ENCODE peak calls at places on chromosomes 5 and 9, in seven cellular contexts. Y, T, M, R, F, Z and N are unnamed samples.

GRCh38 chr5:36635721-36636390 is 29.4 kb downstream of the SLC1A3 start:
- DNase-seq in Y (no peak), T (no peak), M (no peak), R (no peak), F (no peak), Z (no peak), N (no peak)

GRCh38 chr9:121835581-121836381 is 184.3 kb downstream of the DAB2IP start:
- DNase-seq in Y (no peak), T (no peak), M (no peak), R (no peak), F (no peak), Z (no peak), N (no peak)

GRCh38 chr5:122063836-122064235 is 14.2 kb downstream of the LOX start:
- DNase-seq in Y (no peak), T (no peak), M (no peak), R (no peak), F (no peak), Z (no peak), N (no peak)

GRCh38 chr5:142087920-142088679 is 20.5 kb upstream of the NDFIP1 start:
- DNase-seq in Y (no peak), T (peak; percentile 45), M (no peak), R (no peak), F (peak; percentile 56), Z (no peak), N (no peak)

GRCh38 chr9:70478963-70479641 is 64.6 kb upstream of the KLF9 start:
- DNase-seq in Y (no peak), T (no peak), M (no peak), R (peak; percentile 37), F (no peak), Z (no peak), N (no peak)

GRCh38 chr5:74534397-74535129 is 106.0 kb downstream of the ENC1 start:
- DNase-seq in Y (no peak), T (no peak), M (no peak), R (no peak), F (no peak), Z (no peak), N (no peak)

GRCh38 chr9:35749515-35750255 is 598 bp downstream of the RGP1 start:
- DNase-seq in Y (peak; percentile 41), T (peak; percentile 48), M (no peak), R (no peak), F (no peak), Z (peak; percentile 52), N (no peak)

GRCh38 chr5:16957305-16958165 is 21.4 kb upstream of the MYO10 start:
- DNase-seq in Y (no peak), T (no peak), M (no peak), R (no peak), F (no peak), Z (no peak), N (no peak)

GRCh38 chr9:76534031-76534430 is 75.0 kb downstream of the GCNT1 start:
- DNase-seq in Y (no peak), T (no peak), M (no peak), R (no peak), F (no peak), Z (no peak), N (no peak)

GRCh38 chr5:34015120-34015807 is 7.4 kb upstream of the AMACR start:
- DNase-seq in Y (no peak), T (no peak), M (no peak), R (no peak), F (no peak), Z (no peak), N (no peak)

GRCh38 chr5:75282581-75282980 is 45.9 kb upstream of the ANKRD31 start:
- DNase-seq in Y (no peak), T (no peak), M (no peak), R (no peak), F (no peak), Z (no peak), N (no peak)

GRCh38 chr5:136040746-136041415 is 12.1 kb downstream of the TGFBI start:
- DNase-seq in Y (no peak), T (no peak), M (no peak), R (no peak), F (no peak), Z (peak; percentile 35), N (no peak)

GRCh38 chr5:142433526-142434321 is 108.9 kb upstream of the SPRY4 start:
- DNase-seq in Y (no peak), T (no peak), M (no peak), R (no peak), F (no peak), Z (no peak), N (no peak)

GRCh38 chr5:32984851-32985250 is 273.7 kb downstream of the NPR3 start:
- DNase-seq in Y (no peak), T (no peak), M (no peak), R (no peak), F (no peak), Z (no peak), N (no peak)

GRCh38 chr5:88664630-88665029 is 218.4 kb downstream of the MEF2C start:
- DNase-seq in Y (peak; percentile 39), T (no peak), M (no peak), R (no peak), F (no peak), Z (no peak), N (no peak)

GRCh38 chr5:177103523-177104253 is 17.0 kb downstream of the FGFR4 start:
- DNase-seq in Y (no peak), T (no peak), M (no peak), R (no peak), F (no peak), Z (no peak), N (no peak)